ENCODE peak calls at places on chromosomes 16 and 17, in ten cellular contexts. One of them, this sample, is unnamed.

GRCh38 chr17:43595466-43595865 is 49.3 kb upstream of the ETV4 start:
- DNase-seq in endothelial cell: no peak
- DNase-seq in mucosa of descending colon: no peak
- DNase-seq in amygdala: no peak
- DNase-seq in CD8-positive, alpha-beta memory T cell: no peak
- DNase-seq in Peyer's patch: no peak
- DNase-seq in cardiac muscle cell: no peak
- DNase-seq in stimulated activated CD8-positive, alpha-beta memory T cell treated with anti-CD3 and anti-CD28 coated beads, Interleukin-15, amount 100 ng/mL, for 4 hours: no peak
- DNase-seq in islet precursor cell: no peak
- DNase-seq in activated naive CD8-positive, alpha-beta T cell treated with anti-CD3 and anti-CD28 coated beads, Interleukin-2, amount 50 U/mL, for 24 hours: no peak
- DNase-seq in this sample: no peak

GRCh38 chr16:87854907-87855683 is 14.2 kb downstream of the SLC7A5 start:
- DNase-seq in endothelial cell: no peak
- DNase-seq in islet precursor cell: no peak
- DNase-seq in CD8-positive, alpha-beta memory T cell: no peak
- DNase-seq in mucosa of descending colon: no peak
- DNase-seq in activated naive CD8-positive, alpha-beta T cell treated with anti-CD3 and anti-CD28 coated beads, Interleukin-2, amount 50 U/mL, for 24 hours: no peak
- DNase-seq in stimulated activated CD8-positive, alpha-beta memory T cell treated with anti-CD3 and anti-CD28 coated beads, Interleukin-15, amount 100 ng/mL, for 4 hours: no peak
- DNase-seq in cardiac muscle cell: no peak
- DNase-seq in Peyer's patch: no peak
- DNase-seq in amygdala: no peak
- DNase-seq in this sample: no peak

GRCh38 chr17:81029859-81030258 is 5.1 kb upstream of the BAIAP2 start:
- DNase-seq in CD8-positive, alpha-beta memory T cell: no peak
- DNase-seq in mucosa of descending colon: peak; percentile 40
- DNase-seq in islet precursor cell: no peak
- DNase-seq in cardiac muscle cell: no peak
- DNase-seq in stimulated activated CD8-positive, alpha-beta memory T cell treated with anti-CD3 and anti-CD28 coated beads, Interleukin-15, amount 100 ng/mL, for 4 hours: no peak
- DNase-seq in Peyer's patch: no peak
- DNase-seq in activated naive CD8-positive, alpha-beta T cell treated with anti-CD3 and anti-CD28 coated beads, Interleukin-2, amount 50 U/mL, for 24 hours: no peak
- DNase-seq in amygdala: no peak
- DNase-seq in endothelial cell: no peak
- DNase-seq in this sample: no peak

GRCh38 chr17:5437721-5438317 is 1.1 kb downstream of the C1QBP start:
- DNase-seq in Peyer's patch: no peak
- DNase-seq in endothelial cell: no peak
- DNase-seq in mucosa of descending colon: no peak
- DNase-seq in CD8-positive, alpha-beta memory T cell: no peak
- DNase-seq in islet precursor cell: no peak
- DNase-seq in stimulated activated CD8-positive, alpha-beta memory T cell treated with anti-CD3 and anti-CD28 coated beads, Interleukin-15, amount 100 ng/mL, for 4 hours: no peak
- DNase-seq in activated naive CD8-positive, alpha-beta T cell treated with anti-CD3 and anti-CD28 coated beads, Interleukin-2, amount 50 U/mL, for 24 hours: no peak
- DNase-seq in amygdala: no peak
- DNase-seq in cardiac muscle cell: no peak
- DNase-seq in this sample: no peak

GRCh38 chr16:10521681-10522274 is 58.6 kb downstream of the EMP2 start:
- DNase-seq in amygdala: no peak
- DNase-seq in stimulated activated CD8-positive, alpha-beta memory T cell treated with anti-CD3 and anti-CD28 coated beads, Interleukin-15, amount 100 ng/mL, for 4 hours: no peak
- DNase-seq in CD8-positive, alpha-beta memory T cell: peak; percentile 10
- DNase-seq in mucosa of descending colon: no peak
- DNase-seq in endothelial cell: peak; percentile 62
- DNase-seq in cardiac muscle cell: peak; percentile 75
- DNase-seq in islet precursor cell: peak; percentile 67
- DNase-seq in activated naive CD8-positive, alpha-beta T cell treated with anti-CD3 and anti-CD28 coated beads, Interleukin-2, amount 50 U/mL, for 24 hours: peak; percentile 28
- DNase-seq in Peyer's patch: peak; percentile 80
- DNase-seq in this sample: no peak

GRCh38 chr16:72189865-72190371 is 18.0 kb upstream of the PMFBP1 start:
- DNase-seq in islet precursor cell: no peak
- DNase-seq in CD8-positive, alpha-beta memory T cell: no peak
- DNase-seq in mucosa of descending colon: no peak
- DNase-seq in activated naive CD8-positive, alpha-beta T cell treated with anti-CD3 and anti-CD28 coated beads, Interleukin-2, amount 50 U/mL, for 24 hours: no peak
- DNase-seq in Peyer's patch: no peak
- DNase-seq in endothelial cell: no peak
- DNase-seq in stimulated activated CD8-positive, alpha-beta memory T cell treated with anti-CD3 and anti-CD28 coated beads, Interleukin-15, amount 100 ng/mL, for 4 hours: no peak
- DNase-seq in cardiac muscle cell: peak; percentile 91
- DNase-seq in amygdala: no peak
- DNase-seq in this sample: no peak

GRCh38 chr17:65953316-65954147 is 238.4 kb downstream of the CEP112 start:
- DNase-seq in cardiac muscle cell: no peak
- DNase-seq in mucosa of descending colon: no peak
- DNase-seq in activated naive CD8-positive, alpha-beta T cell treated with anti-CD3 and anti-CD28 coated beads, Interleukin-2, amount 50 U/mL, for 24 hours: no peak
- DNase-seq in CD8-positive, alpha-beta memory T cell: no peak
- DNase-seq in amygdala: no peak
- DNase-seq in stimulated activated CD8-positive, alpha-beta memory T cell treated with anti-CD3 and anti-CD28 coated beads, Interleukin-15, amount 100 ng/mL, for 4 hours: no peak
- DNase-seq in Peyer's patch: no peak
- DNase-seq in endothelial cell: no peak
- DNase-seq in islet precursor cell: peak; percentile 84
- DNase-seq in this sample: no peak

GRCh38 chr17:8151641-8152111 is 528 bp downstream of the PER1 start:
- DNase-seq in CD8-positive, alpha-beta memory T cell: no peak
- DNase-seq in mucosa of descending colon: peak; percentile 89
- DNase-seq in endothelial cell: peak; percentile 46
- DNase-seq in cardiac muscle cell: peak; percentile 88
- DNase-seq in islet precursor cell: peak; percentile 81
- DNase-seq in amygdala: no peak
- DNase-seq in activated naive CD8-positive, alpha-beta T cell treated with anti-CD3 and anti-CD28 coated beads, Interleukin-2, amount 50 U/mL, for 24 hours: peak; percentile 54
- DNase-seq in Peyer's patch: peak; percentile 94
- DNase-seq in stimulated activated CD8-positive, alpha-beta memory T cell treated with anti-CD3 and anti-CD28 coated beads, Interleukin-15, amount 100 ng/mL, for 4 hours: no peak
- DNase-seq in this sample: no peak

GRCh38 chr16:89478576-89479221 is 11.7 kb downstream of the ANKRD11 start:
- DNase-seq in amygdala: no peak
- DNase-seq in CD8-positive, alpha-beta memory T cell: no peak
- DNase-seq in cardiac muscle cell: peak; percentile 32
- DNase-seq in stimulated activated CD8-positive, alpha-beta memory T cell treated with anti-CD3 and anti-CD28 coated beads, Interleukin-15, amount 100 ng/mL, for 4 hours: no peak
- DNase-seq in Peyer's patch: no peak
- DNase-seq in islet precursor cell: peak; percentile 63
- DNase-seq in activated naive CD8-positive, alpha-beta T cell treated with anti-CD3 and anti-CD28 coated beads, Interleukin-2, amount 50 U/mL, for 24 hours: no peak
- DNase-seq in endothelial cell: no peak
- DNase-seq in mucosa of descending colon: peak; percentile 44
- DNase-seq in this sample: no peak

GRCh38 chr16:88924834-88925539 is 52.0 kb downstream of the CBFA2T3 start:
- DNase-seq in Peyer's patch: peak; percentile 74
- DNase-seq in endothelial cell: peak; percentile 46
- DNase-seq in mucosa of descending colon: no peak
- DNase-seq in CD8-positive, alpha-beta memory T cell: no peak
- DNase-seq in cardiac muscle cell: peak; percentile 89
- DNase-seq in stimulated activated CD8-positive, alpha-beta memory T cell treated with anti-CD3 and anti-CD28 coated beads, Interleukin-15, amount 100 ng/mL, for 4 hours: no peak
- DNase-seq in amygdala: no peak
- DNase-seq in activated naive CD8-positive, alpha-beta T cell treated with anti-CD3 and anti-CD28 coated beads, Interleukin-2, amount 50 U/mL, for 24 hours: peak; percentile 54
- DNase-seq in islet precursor cell: peak; percentile 96
- DNase-seq in this sample: no peak

GRCh38 chr17:33858121-33858520 is 397.0 kb upstream of the CCL2 start:
- DNase-seq in endothelial cell: no peak
- DNase-seq in cardiac muscle cell: no peak
- DNase-seq in Peyer's patch: no peak
- DNase-seq in CD8-positive, alpha-beta memory T cell: no peak
- DNase-seq in activated naive CD8-positive, alpha-beta T cell treated with anti-CD3 and anti-CD28 coated beads, Interleukin-2, amount 50 U/mL, for 24 hours: no peak
- DNase-seq in islet precursor cell: no peak
- DNase-seq in stimulated activated CD8-positive, alpha-beta memory T cell treated with anti-CD3 and anti-CD28 coated beads, Interleukin-15, amount 100 ng/mL, for 4 hours: no peak
- DNase-seq in mucosa of descending colon: no peak
- DNase-seq in amygdala: no peak
- DNase-seq in this sample: no peak

GRCh38 chr16:21233521-21234150 is at the start of gene ANKS4B:
- DNase-seq in amygdala: no peak
- DNase-seq in activated naive CD8-positive, alpha-beta T cell treated with anti-CD3 and anti-CD28 coated beads, Interleukin-2, amount 50 U/mL, for 24 hours: no peak
- DNase-seq in islet precursor cell: no peak
- DNase-seq in cardiac muscle cell: no peak
- DNase-seq in CD8-positive, alpha-beta memory T cell: no peak
- DNase-seq in Peyer's patch: peak; percentile 85
- DNase-seq in endothelial cell: no peak
- DNase-seq in stimulated activated CD8-positive, alpha-beta memory T cell treated with anti-CD3 and anti-CD28 coated beads, Interleukin-15, amount 100 ng/mL, for 4 hours: no peak
- DNase-seq in mucosa of descending colon: no peak
- DNase-seq in this sample: no peak

GRCh38 chr17:78040561-78041400 is 82.3 kb downstream of the TNRC6C start:
- DNase-seq in CD8-positive, alpha-beta memory T cell: no peak
- DNase-seq in endothelial cell: no peak
- DNase-seq in mucosa of descending colon: peak; percentile 70
- DNase-seq in amygdala: peak; percentile 54
- DNase-seq in stimulated activated CD8-positive, alpha-beta memory T cell treated with anti-CD3 and anti-CD28 coated beads, Interleukin-15, amount 100 ng/mL, for 4 hours: no peak
- DNase-seq in activated naive CD8-positive, alpha-beta T cell treated with anti-CD3 and anti-CD28 coated beads, Interleukin-2, amount 50 U/mL, for 24 hours: peak; percentile 21
- DNase-seq in cardiac muscle cell: peak; percentile 65
- DNase-seq in islet precursor cell: no peak
- DNase-seq in Peyer's patch: peak; percentile 52
- DNase-seq in this sample: peak; percentile 29

GRCh38 chr17:82242977-82243647 is 14.3 kb downstream of the SLC16A3 start:
- DNase-seq in islet precursor cell: no peak
- DNase-seq in activated naive CD8-positive, alpha-beta T cell treated with anti-CD3 and anti-CD28 coated beads, Interleukin-2, amount 50 U/mL, for 24 hours: no peak
- DNase-seq in cardiac muscle cell: peak; percentile 93
- DNase-seq in endothelial cell: no peak
- DNase-seq in stimulated activated CD8-positive, alpha-beta memory T cell treated with anti-CD3 and anti-CD28 coated beads, Interleukin-15, amount 100 ng/mL, for 4 hours: no peak
- DNase-seq in Peyer's patch: no peak
- DNase-seq in amygdala: peak; percentile 62
- DNase-seq in mucosa of descending colon: peak; percentile 71
- DNase-seq in CD8-positive, alpha-beta memory T cell: no peak
- DNase-seq in this sample: no peak

GRCh38 chr17:58394534-58395223 is 22.7 kb downstream of the RNF43 start:
- DNase-seq in stimulated activated CD8-positive, alpha-beta memory T cell treated with anti-CD3 and anti-CD28 coated beads, Interleukin-15, amount 100 ng/mL, for 4 hours: no peak
- DNase-seq in amygdala: no peak
- DNase-seq in activated naive CD8-positive, alpha-beta T cell treated with anti-CD3 and anti-CD28 coated beads, Interleukin-2, amount 50 U/mL, for 24 hours: no peak
- DNase-seq in endothelial cell: no peak
- DNase-seq in cardiac muscle cell: no peak
- DNase-seq in islet precursor cell: no peak
- DNase-seq in CD8-positive, alpha-beta memory T cell: no peak
- DNase-seq in Peyer's patch: peak; percentile 69
- DNase-seq in mucosa of descending colon: no peak
- DNase-seq in this sample: no peak

GRCh38 chr17:73271078-73271477 is 9.4 kb upstream of the CPSF4L start:
- DNase-seq in activated naive CD8-positive, alpha-beta T cell treated with anti-CD3 and anti-CD28 coated beads, Interleukin-2, amount 50 U/mL, for 24 hours: no peak
- DNase-seq in stimulated activated CD8-positive, alpha-beta memory T cell treated with anti-CD3 and anti-CD28 coated beads, Interleukin-15, amount 100 ng/mL, for 4 hours: no peak
- DNase-seq in mucosa of descending colon: no peak
- DNase-seq in CD8-positive, alpha-beta memory T cell: no peak
- DNase-seq in endothelial cell: no peak
- DNase-seq in cardiac muscle cell: no peak
- DNase-seq in islet precursor cell: no peak
- DNase-seq in Peyer's patch: no peak
- DNase-seq in amygdala: no peak
- DNase-seq in this sample: no peak

GRCh38 chr17:50059256-50059655 is 3.3 kb downstream of the ITGA3 start:
- DNase-seq in amygdala: no peak
- DNase-seq in cardiac muscle cell: no peak
- DNase-seq in mucosa of descending colon: peak; percentile 29
- DNase-seq in endothelial cell: no peak
- DNase-seq in islet precursor cell: peak; percentile 87
- DNase-seq in Peyer's patch: no peak
- DNase-seq in stimulated activated CD8-positive, alpha-beta memory T cell treated with anti-CD3 and anti-CD28 coated beads, Interleukin-15, amount 100 ng/mL, for 4 hours: no peak
- DNase-seq in CD8-positive, alpha-beta memory T cell: no peak
- DNase-seq in activated naive CD8-positive, alpha-beta T cell treated with anti-CD3 and anti-CD28 coated beads, Interleukin-2, amount 50 U/mL, for 24 hours: no peak
- DNase-seq in this sample: no peak

GRCh38 chr16:27558434-27558833 is 8.5 kb downstream of the KATNIP start:
- DNase-seq in islet precursor cell: no peak
- DNase-seq in cardiac muscle cell: no peak
- DNase-seq in activated naive CD8-positive, alpha-beta T cell treated with anti-CD3 and anti-CD28 coated beads, Interleukin-2, amount 50 U/mL, for 24 hours: no peak
- DNase-seq in endothelial cell: no peak
- DNase-seq in CD8-positive, alpha-beta memory T cell: no peak
- DNase-seq in amygdala: no peak
- DNase-seq in mucosa of descending colon: no peak
- DNase-seq in Peyer's patch: no peak
- DNase-seq in stimulated activated CD8-positive, alpha-beta memory T cell treated with anti-CD3 and anti-CD28 coated beads, Interleukin-15, amount 100 ng/mL, for 4 hours: no peak
- DNase-seq in this sample: no peak

GRCh38 chr17:55547027-55547670 is 35.9 kb upstream of the SMIM36 start:
- DNase-seq in stimulated activated CD8-positive, alpha-beta memory T cell treated with anti-CD3 and anti-CD28 coated beads, Interleukin-15, amount 100 ng/mL, for 4 hours: no peak
- DNase-seq in endothelial cell: no peak
- DNase-seq in amygdala: no peak
- DNase-seq in activated naive CD8-positive, alpha-beta T cell treated with anti-CD3 and anti-CD28 coated beads, Interleukin-2, amount 50 U/mL, for 24 hours: no peak
- DNase-seq in islet precursor cell: no peak
- DNase-seq in cardiac muscle cell: peak; percentile 39
- DNase-seq in mucosa of descending colon: no peak
- DNase-seq in CD8-positive, alpha-beta memory T cell: no peak
- DNase-seq in Peyer's patch: no peak
- DNase-seq in this sample: no peak

GRCh38 chr17:76725580-76726230 is 701 bp downstream of the JMJD6 start:
- DNase-seq in amygdala: no peak
- DNase-seq in islet precursor cell: peak; percentile 76
- DNase-seq in mucosa of descending colon: peak; percentile 91
- DNase-seq in CD8-positive, alpha-beta memory T cell: peak; percentile 63
- DNase-seq in stimulated activated CD8-positive, alpha-beta memory T cell treated with anti-CD3 and anti-CD28 coated beads, Interleukin-15, amount 100 ng/mL, for 4 hours: peak; percentile 57
- DNase-seq in activated naive CD8-positive, alpha-beta T cell treated with anti-CD3 and anti-CD28 coated beads, Interleukin-2, amount 50 U/mL, for 24 hours: peak; percentile 84
- DNase-seq in endothelial cell: no peak
- DNase-seq in cardiac muscle cell: peak; percentile 60
- DNase-seq in Peyer's patch: peak; percentile 90
- DNase-seq in this sample: peak; percentile 69

GRCh38 chr16:75087040-75087979 is 29.3 kb downstream of the LDHD start:
- DNase-seq in mucosa of descending colon: no peak
- DNase-seq in Peyer's patch: no peak
- DNase-seq in islet precursor cell: no peak
- DNase-seq in endothelial cell: peak; percentile 35
- DNase-seq in CD8-positive, alpha-beta memory T cell: no peak
- DNase-seq in amygdala: no peak
- DNase-seq in cardiac muscle cell: peak; percentile 89
- DNase-seq in stimulated activated CD8-positive, alpha-beta memory T cell treated with anti-CD3 and anti-CD28 coated beads, Interleukin-15, amount 100 ng/mL, for 4 hours: no peak
- DNase-seq in activated naive CD8-positive, alpha-beta T cell treated with anti-CD3 and anti-CD28 coated beads, Interleukin-2, amount 50 U/mL, for 24 hours: no peak
- DNase-seq in this sample: no peak

GRCh38 chr16:11078812-11079459 is 134.6 kb downstream of the CLEC16A start:
- DNase-seq in amygdala: no peak
- DNase-seq in CD8-positive, alpha-beta memory T cell: no peak
- DNase-seq in stimulated activated CD8-positive, alpha-beta memory T cell treated with anti-CD3 and anti-CD28 coated beads, Interleukin-15, amount 100 ng/mL, for 4 hours: no peak
- DNase-seq in Peyer's patch: no peak
- DNase-seq in mucosa of descending colon: no peak
- DNase-seq in islet precursor cell: peak; percentile 93
- DNase-seq in cardiac muscle cell: peak; percentile 96
- DNase-seq in activated naive CD8-positive, alpha-beta T cell treated with anti-CD3 and anti-CD28 coated beads, Interleukin-2, amount 50 U/mL, for 24 hours: no peak
- DNase-seq in endothelial cell: no peak
- DNase-seq in this sample: no peak

GRCh38 chr16:84600343-84601229 is 17.3 kb downstream of the COTL1 start:
- DNase-seq in Peyer's patch: no peak
- DNase-seq in amygdala: no peak
- DNase-seq in cardiac muscle cell: peak; percentile 43
- DNase-seq in activated naive CD8-positive, alpha-beta T cell treated with anti-CD3 and anti-CD28 coated beads, Interleukin-2, amount 50 U/mL, for 24 hours: no peak
- DNase-seq in islet precursor cell: no peak
- DNase-seq in endothelial cell: no peak
- DNase-seq in CD8-positive, alpha-beta memory T cell: no peak
- DNase-seq in stimulated activated CD8-positive, alpha-beta memory T cell treated with anti-CD3 and anti-CD28 coated beads, Interleukin-15, amount 100 ng/mL, for 4 hours: no peak
- DNase-seq in mucosa of descending colon: no peak
- DNase-seq in this sample: no peak

GRCh38 chr17:49471089-49471683 is 23.9 kb upstream of the NGFR start:
- DNase-seq in Peyer's patch: no peak
- DNase-seq in cardiac muscle cell: no peak
- DNase-seq in islet precursor cell: peak; percentile 78
- DNase-seq in stimulated activated CD8-positive, alpha-beta memory T cell treated with anti-CD3 and anti-CD28 coated beads, Interleukin-15, amount 100 ng/mL, for 4 hours: no peak
- DNase-seq in amygdala: no peak
- DNase-seq in endothelial cell: no peak
- DNase-seq in CD8-positive, alpha-beta memory T cell: no peak
- DNase-seq in mucosa of descending colon: no peak
- DNase-seq in activated naive CD8-positive, alpha-beta T cell treated with anti-CD3 and anti-CD28 coated beads, Interleukin-2, amount 50 U/mL, for 24 hours: no peak
- DNase-seq in this sample: no peak

GRCh38 chr16:2468142-2468724 is 2.9 kb upstream of the NTN3 start:
- DNase-seq in activated naive CD8-positive, alpha-beta T cell treated with anti-CD3 and anti-CD28 coated beads, Interleukin-2, amount 50 U/mL, for 24 hours: peak; percentile 34
- DNase-seq in cardiac muscle cell: no peak
- DNase-seq in mucosa of descending colon: no peak
- DNase-seq in Peyer's patch: no peak
- DNase-seq in CD8-positive, alpha-beta memory T cell: no peak
- DNase-seq in stimulated activated CD8-positive, alpha-beta memory T cell treated with anti-CD3 and anti-CD28 coated beads, Interleukin-15, amount 100 ng/mL, for 4 hours: no peak
- DNase-seq in endothelial cell: no peak
- DNase-seq in amygdala: no peak
- DNase-seq in islet precursor cell: no peak
- DNase-seq in this sample: no peak

GRCh38 chr17:30332057-30332542 is 1.8 kb downstream of the TMIGD1 start:
- DNase-seq in activated naive CD8-positive, alpha-beta T cell treated with anti-CD3 and anti-CD28 coated beads, Interleukin-2, amount 50 U/mL, for 24 hours: peak; percentile 29
- DNase-seq in amygdala: no peak
- DNase-seq in cardiac muscle cell: peak; percentile 45
- DNase-seq in CD8-positive, alpha-beta memory T cell: peak; percentile 10
- DNase-seq in mucosa of descending colon: no peak
- DNase-seq in endothelial cell: no peak
- DNase-seq in Peyer's patch: peak; percentile 60
- DNase-seq in islet precursor cell: no peak
- DNase-seq in stimulated activated CD8-positive, alpha-beta memory T cell treated with anti-CD3 and anti-CD28 coated beads, Interleukin-15, amount 100 ng/mL, for 4 hours: no peak
- DNase-seq in this sample: peak; percentile 46

GRCh38 chr17:82353484-82353883 is 5.6 kb upstream of the TEX19 start:
- DNase-seq in Peyer's patch: no peak
- DNase-seq in cardiac muscle cell: no peak
- DNase-seq in CD8-positive, alpha-beta memory T cell: no peak
- DNase-seq in activated naive CD8-positive, alpha-beta T cell treated with anti-CD3 and anti-CD28 coated beads, Interleukin-2, amount 50 U/mL, for 24 hours: no peak
- DNase-seq in stimulated activated CD8-positive, alpha-beta memory T cell treated with anti-CD3 and anti-CD28 coated beads, Interleukin-15, amount 100 ng/mL, for 4 hours: no peak
- DNase-seq in amygdala: no peak
- DNase-seq in endothelial cell: no peak
- DNase-seq in mucosa of descending colon: peak; percentile 49
- DNase-seq in islet precursor cell: no peak
- DNase-seq in this sample: no peak

GRCh38 chr17:71631483-71631882 is 489.3 kb upstream of the SOX9 start:
- DNase-seq in amygdala: no peak
- DNase-seq in mucosa of descending colon: no peak
- DNase-seq in CD8-positive, alpha-beta memory T cell: no peak
- DNase-seq in stimulated activated CD8-positive, alpha-beta memory T cell treated with anti-CD3 and anti-CD28 coated beads, Interleukin-15, amount 100 ng/mL, for 4 hours: no peak
- DNase-seq in Peyer's patch: no peak
- DNase-seq in endothelial cell: no peak
- DNase-seq in islet precursor cell: no peak
- DNase-seq in cardiac muscle cell: peak; percentile 16
- DNase-seq in activated naive CD8-positive, alpha-beta T cell treated with anti-CD3 and anti-CD28 coated beads, Interleukin-2, amount 50 U/mL, for 24 hours: no peak
- DNase-seq in this sample: no peak

This sample was measured in CD4-positive, alpha-beta T cell.